ENCODE peak calls at places on chromosomes 12 and 14, in six cellular contexts. N is sciatic nerve, W is endothelial cell, O is KG1, B is heart right ventricle, J is A172. P is an unnamed sample.

GRCh38 chr14:43949410-43949809 is 557.7 kb downstream of the FSCB start:
- DNase-seq in B (no peak), J (no peak), N (no peak), W (no peak), O (no peak), P (no peak)

GRCh38 chr14:94173471-94173884 is 644 bp upstream of the PPP4R4 start:
- DNase-seq in N (peak), J (no peak), O (no peak), B (no peak), W (no peak), P (no peak)

GRCh38 chr14:101505216-101505970 is 55.9 kb upstream of the DIO3 start:
- DNase-seq in B (no peak), J (no peak), O (no peak), N (peak), W (no peak), P (no peak)

GRCh38 chr12:2384533-2385328 is 331.9 kb downstream of the CACNA1C start:
- DNase-seq in B (peak), O (no peak), J (no peak), N (no peak), W (no peak), P (no peak)

GRCh38 chr12:23895792-23896218 is 53.7 kb downstream of the SOX5 start:
- DNase-seq in B (no peak), N (no peak), J (no peak), W (peak), O (no peak), P (no peak)

GRCh38 chr12:54627304-54627703 is 7.4 kb downstream of the LACRT start:
- DNase-seq in N (no peak), O (no peak), W (no peak), J (no peak), B (no peak), P (no peak)

GRCh38 chr14:34484726-34485125 is 22.7 kb upstream of the SPTSSA start:
- DNase-seq in B (no peak), N (no peak), W (no peak), J (no peak), O (no peak), P (no peak)

GRCh38 chr12:108605000-108605689 is 7.3 kb upstream of the TMEM119 start:
- DNase-seq in N (no peak), O (no peak), J (no peak), W (no peak), B (no peak), P (no peak)

GRCh38 chr14:104734051-104734587 is 10.1 kb downstream of the ADSS1 start:
- DNase-seq in B (no peak), W (no peak), N (no peak), J (no peak), O (no peak), P (no peak)

GRCh38 chr14:25090716-25091454 is 40.9 kb upstream of the STXBP6 start:
- DNase-seq in N (no peak), W (no peak), B (no peak), O (no peak), J (peak), P (peak)

GRCh38 chr14:94372021-94372605 is 16.3 kb downstream of the SERPINA1 start:
- DNase-seq in O (no peak), J (no peak), N (no peak), B (no peak), W (no peak), P (no peak)

GRCh38 chr12:50283924-50284236 is 560 bp upstream of the LIMA1 start:
- DNase-seq in B (no peak), N (no peak), J (no peak), O (no peak), W (no peak), P (no peak)

GRCh38 chr14:56150645-56151345 is 32.6 kb downstream of the PELI2 start:
- DNase-seq in B (no peak), N (no peak), J (no peak), W (no peak), O (no peak), P (no peak)

GRCh38 chr14:23175823-23176222 is 7.6 kb downstream of the SLC7A8 start:
- DNase-seq in B (no peak), J (no peak), W (no peak), O (no peak), N (no peak), P (no peak)

GRCh38 chr12:6961695-6962284 is 8.7 kb downstream of the PHB2 start:
- DNase-seq in B (peak), J (peak), O (no peak), N (peak), W (peak), P (peak)

GRCh38 chr12:56190695-56191155 is 1.4 kb upstream of the SMARCC2 start:
- DNase-seq in J (no peak), O (no peak), N (no peak), B (no peak), W (no peak), P (no peak)

GRCh38 chr14:71586131-71586893 is 345.9 kb upstream of the RGS6 start:
- DNase-seq in B (no peak), N (peak), W (no peak), J (peak), O (no peak), P (no peak)

GRCh38 chr12:2610358-2610757 is 184.4 kb upstream of the FKBP4 start:
- DNase-seq in W (no peak), J (no peak), O (no peak), N (no peak), B (no peak), P (no peak)

GRCh38 chr12:126432780-126433179 is 1367.5 kb downstream of the AACS start:
- DNase-seq in B (no peak), N (no peak), O (no peak), W (no peak), J (no peak), P (no peak)

GRCh38 chr12:20601668-20602280 is 93.4 kb upstream of the SLCO1C1 start:
- DNase-seq in O (no peak), N (no peak), B (no peak), W (no peak), J (peak), P (no peak)

GRCh38 chr14:60276347-60276746 is 27.3 kb downstream of the PPM1A start:
- DNase-seq in W (no peak), O (no peak), N (no peak), J (no peak), B (no peak), P (no peak)

GRCh38 chr14:64476438-64476837 is 11.1 kb downstream of the AKAP5 start:
- DNase-seq in J (no peak), N (no peak), W (no peak), O (no peak), B (no peak), P (no peak)

GRCh38 chr14:58428011-58428807 is 690 bp downstream of the KIAA0586 start:
- DNase-seq in N (no peak), W (peak), O (peak), J (peak), B (no peak), P (no peak)

GRCh38 chr12:92444763-92445162 is 258.0 kb upstream of the PLEKHG7 start:
- DNase-seq in O (no peak), N (no peak), B (no peak), J (no peak), W (no peak), P (no peak)

GRCh38 chr12:50589650-50590435 is 85.1 kb downstream of the DIP2B start:
- DNase-seq in N (no peak), W (no peak), O (no peak), J (peak), B (no peak), P (no peak)

GRCh38 chr12:57609781-57610552 is 1.3 kb upstream of the ARHGEF25 start:
- DNase-seq in J (no peak), O (no peak), N (peak), W (no peak), B (peak), P (peak)

GRCh38 chr12:44379827-44380226 is 496.3 kb downstream of the NELL2 start:
- DNase-seq in B (no peak), W (no peak), N (no peak), J (no peak), O (no peak), P (no peak)

GRCh38 chr12:12172106-12172511 is 94.7 kb downstream of the LRP6 start:
- DNase-seq in B (no peak), J (no peak), O (peak), N (no peak), W (no peak), P (no peak)

GRCh38 chr14:57071639-57072038 is 197.1 kb downstream of the EXOC5 start:
- DNase-seq in O (no peak), J (no peak), B (no peak), W (no peak), N (no peak), P (no peak)

GRCh38 chr14:100872241-100872640 is 31.3 kb downstream of the RTL1 start:
- DNase-seq in O (no peak), N (no peak), B (no peak), J (no peak), W (no peak), P (no peak)

P was measured in left colon.